ENCODE peak calls at places on chromosome 1, in seven cellular contexts. B, Z, A, U, Q, P and X are unnamed samples.

GRCh38 chr1:5620418-5620817 is 371.8 kb downstream of the NPHP4 start:
- DNase-seq in B (no peak), Z (no peak), A (no peak), U (no peak), Q (no peak), P (no peak), X (no peak)

GRCh38 chr1:31750858-31751638 is 13.1 kb downstream of the ADGRB2 start:
- DNase-seq in B (peak), Z (no peak), A (peak), U (peak), Q (no peak), P (no peak), X (no peak)

GRCh38 chr1:29324771-29325351 is 88.5 kb downstream of the PTPRU start:
- DNase-seq in B (no peak), Z (peak), A (peak), U (no peak), Q (peak), P (no peak), X (peak)

GRCh38 chr1:201213926-201214325 is 23.3 kb downstream of the IGFN1 start:
- DNase-seq in B (no peak), Z (no peak), A (no peak), U (no peak), Q (no peak), P (no peak), X (no peak)

GRCh38 chr1:58412071-58412580 is 134.4 kb downstream of the OMA1 start:
- DNase-seq in B (peak), Z (no peak), A (no peak), U (peak), Q (no peak), P (peak), X (no peak)

GRCh38 chr1:20964540-20965484 is 177.7 kb upstream of the HP1BP3 start:
- DNase-seq in B (no peak), Z (no peak), A (peak), U (no peak), Q (no peak), P (no peak), X (no peak)

GRCh38 chr1:178341218-178341956 is 155.4 kb downstream of the CLEC20A start:
- DNase-seq in B (peak), Z (peak), A (peak), U (peak), Q (peak), P (peak), X (peak)

GRCh38 chr1:216223521-216223920 is 199.7 kb downstream of the USH2A start:
- DNase-seq in B (peak), Z (no peak), A (no peak), U (peak), Q (no peak), P (no peak), X (no peak)

GRCh38 chr1:111515291-111516007 is 12.0 kb upstream of the ADORA3 start:
- DNase-seq in B (no peak), Z (peak), A (no peak), U (peak), Q (no peak), P (no peak), X (no peak)

GRCh38 chr1:48794815-48795214 is 18.1 kb upstream of the BEND5 start:
- DNase-seq in B (no peak), Z (no peak), A (no peak), U (no peak), Q (no peak), P (no peak), X (no peak)

GRCh38 chr1:172338295-172338735 is 82.2 kb upstream of the C1orf105 start:
- DNase-seq in B (no peak), Z (no peak), A (no peak), U (no peak), Q (no peak), P (no peak), X (no peak)

GRCh38 chr1:248791010-248791409 is 34.7 kb downstream of the SH3BP5L start:
- DNase-seq in B (no peak), Z (no peak), A (no peak), U (no peak), Q (no peak), P (no peak), X (no peak)

GRCh38 chr1:225629483-225629882 is 23.4 kb downstream of the ENAH start:
- DNase-seq in B (no peak), Z (no peak), A (no peak), U (no peak), Q (no peak), P (no peak), X (no peak)

GRCh38 chr1:84913025-84913892 is 20.3 kb upstream of the LPAR3 start:
- DNase-seq in B (peak), Z (no peak), A (no peak), U (peak), Q (no peak), P (no peak), X (no peak)

GRCh38 chr1:2093636-2094035 is 43.4 kb downstream of the PRKCZ start:
- DNase-seq in B (no peak), Z (no peak), A (no peak), U (no peak), Q (no peak), P (no peak), X (no peak)

GRCh38 chr1:14064649-14065442 is 364.9 kb downstream of the PRDM2 start:
- DNase-seq in B (no peak), Z (no peak), A (no peak), U (no peak), Q (no peak), P (no peak), X (no peak)

GRCh38 chr1:207463021-207463420 is 8.9 kb downstream of the CR2 start:
- DNase-seq in B (no peak), Z (no peak), A (no peak), U (no peak), Q (no peak), P (no peak), X (no peak)

GRCh38 chr1:4071675-4072074 is 171.6 kb upstream of the C1orf174 start:
- DNase-seq in B (no peak), Z (no peak), A (no peak), U (no peak), Q (no peak), P (no peak), X (no peak)

GRCh38 chr1:42940851-42941639 is 17.6 kb downstream of the SLC2A1 start:
- DNase-seq in B (peak), Z (peak), A (peak), U (peak), Q (no peak), P (peak), X (no peak)
- H2BK5ac ChIP-seq in B (peak), Z (no peak), A (peak), U (peak), Q (no peak), P (peak), X (peak)

DNA sequence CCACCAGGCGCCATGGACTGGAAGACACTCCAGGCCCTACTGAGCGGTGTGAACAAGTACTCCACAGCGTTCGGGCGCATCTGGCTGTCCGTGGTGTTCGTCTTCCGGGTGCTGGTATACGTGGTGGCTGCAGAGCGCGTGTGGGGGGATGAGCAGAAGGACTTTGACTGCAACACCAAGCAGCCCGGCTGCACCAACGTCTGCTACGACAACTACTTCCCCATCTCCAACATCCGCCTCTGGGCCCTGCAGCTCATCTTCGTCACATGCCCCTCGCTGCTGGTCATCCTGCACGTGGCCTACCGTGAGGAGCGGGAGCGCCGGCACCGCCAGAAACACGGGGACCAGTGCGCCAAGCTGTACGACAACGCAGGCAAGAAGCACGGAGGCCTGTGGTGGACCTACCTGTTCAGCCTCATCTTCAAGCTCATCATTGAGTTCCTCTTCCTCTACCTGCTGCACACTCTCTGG is 3.8 kb downstream of the GJB3 start:
- DNase-seq in B (no peak), Z (no peak), A (no peak), U (no peak), Q (no peak), P (no peak), X (no peak)
- H2BK5ac ChIP-seq in B (no peak), Z (no peak), A (no peak), U (no peak), Q (no peak), P (no peak), X (no peak)

GRCh38 chr1:87864676-87865075 is 536.0 kb downstream of the LMO4 start:
- DNase-seq in B (no peak), Z (no peak), A (no peak), U (no peak), Q (no peak), P (no peak), X (no peak)

GRCh38 chr1:87867631-87868030 is 539.0 kb downstream of the LMO4 start:
- DNase-seq in B (no peak), Z (no peak), A (no peak), U (peak), Q (no peak), P (peak), X (no peak)

GRCh38 chr1:87863317-87863716 is 534.6 kb downstream of the LMO4 start:
- DNase-seq in B (no peak), Z (no peak), A (peak), U (no peak), Q (no peak), P (no peak), X (no peak)

GRCh38 chr1:87869563-87869962 is 540.9 kb downstream of the LMO4 start:
- DNase-seq in B (peak), Z (no peak), A (no peak), U (peak), Q (no peak), P (peak), X (no peak)

DNA sequence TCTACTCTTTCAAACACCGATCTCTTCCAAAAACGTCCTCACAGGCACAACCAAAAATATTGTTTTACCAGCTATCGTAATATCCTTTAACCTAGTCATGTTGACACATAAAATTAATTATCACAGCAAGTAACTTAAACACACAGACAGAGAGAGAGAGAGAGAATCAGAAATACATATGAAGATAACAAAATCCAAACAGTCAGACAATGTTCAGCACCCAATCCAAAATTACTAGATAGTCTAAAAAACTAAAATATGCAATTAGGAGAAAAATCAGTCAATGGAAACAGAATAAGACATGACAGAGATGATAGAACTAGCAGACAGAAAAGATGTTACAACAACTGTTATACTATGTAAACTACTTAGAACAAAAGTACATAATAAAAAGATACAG is 537.7 kb downstream of the LMO4 start:
- DNase-seq in B (no peak), Z (no peak), A (no peak), U (no peak), Q (no peak), P (no peak), X (no peak)
- H2BK5ac ChIP-seq in B (no peak), Z (no peak), A (no peak), U (no peak), Q (no peak), P (no peak), X (no peak)

GRCh38 chr1:88885933-88886332 is 5.4 kb downstream of the GTF2B start:
- DNase-seq in B (no peak), Z (no peak), A (no peak), U (no peak), Q (no peak), P (no peak), X (no peak)
- H2BK5ac ChIP-seq in B (no peak), Z (no peak), A (no peak), U (no peak), Q (no peak), P (no peak), X (no peak)

DNA sequence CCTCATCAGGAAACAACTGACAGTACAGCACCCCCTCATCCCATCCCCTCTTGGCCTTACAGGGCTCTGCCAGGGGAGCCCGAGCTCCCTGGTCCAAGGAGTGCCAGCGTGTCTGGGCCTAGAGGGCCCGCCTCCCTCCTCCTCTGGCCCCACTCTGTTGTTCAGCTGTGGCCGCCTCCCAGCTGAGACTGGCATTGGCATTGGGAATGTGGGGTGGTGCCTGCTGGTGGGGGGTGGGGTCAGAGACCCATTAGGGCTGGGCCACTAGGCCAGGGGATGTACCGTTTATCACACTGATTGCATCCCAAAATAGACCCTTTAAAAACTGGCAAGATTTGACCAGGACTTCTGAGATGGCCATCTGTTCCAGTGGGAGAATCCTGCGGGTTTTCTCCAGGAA is 1.4 kb downstream of the LDLRAP1 start:
- DNase-seq in B (no peak), Z (no peak), A (no peak), U (no peak), Q (no peak), P (no peak), X (no peak)
- H2BK5ac ChIP-seq in B (no peak), Z (no peak), A (no peak), U (no peak), Q (no peak), P (no peak), X (no peak)